ENCODE peak calls at places on chromosome 15, in nine cellular contexts. L is nucleus accumbens; V is central memory CD4-positive, alpha-beta T cell; I is NCI-H2029 treated with DMSO at 0.1 percent for 48 hours; U is DMS153; G is midbrain; C is esophagus squamous epithelium; D is activated T-helper 1 cell treated with Interleukin-2 at 50 U/mL for 16 hours; P is T-helper 1 cell. S is an unnamed sample.

GRCh38 chr15:57146394-57147140 is 228.1 kb downstream of the TCF12 start:
- DNase-seq in U (peak), V (no peak), G (peak), I (peak), P (no peak), D (no peak), L (no peak), C (no peak), S (no peak)

GRCh38 chr15:71564217-71564616 is 246.1 kb upstream of the NR2E3 start:
- DNase-seq in G (no peak), V (no peak), I (no peak), L (no peak), C (no peak), U (no peak), P (no peak), D (no peak), S (no peak)

GRCh38 chr15:62665449-62665848 is 377.1 kb upstream of the TPM1 start:
- DNase-seq in V (no peak), D (no peak), G (no peak), L (no peak), I (no peak), C (no peak), P (no peak), U (no peak), S (no peak)

GRCh38 chr15:67548532-67548852 is 6.0 kb downstream of the MAP2K5 start:
- DNase-seq in V (no peak), D (no peak), L (no peak), I (no peak), G (no peak), C (no peak), P (no peak), U (no peak), S (peak)

GRCh38 chr15:82919231-82919886 is 33.2 kb downstream of the HOMER2 start:
- DNase-seq in D (no peak), V (no peak), C (no peak), L (no peak), I (peak), P (no peak), G (no peak), U (peak), S (no peak)

GRCh38 chr15:69501456-69501855 is 48.8 kb downstream of the RPLP1 start:
- DNase-seq in V (no peak), C (no peak), L (no peak), U (no peak), P (no peak), D (no peak), I (no peak), G (no peak), S (no peak)

GRCh38 chr15:89136818-89137772 is 48.8 kb downstream of the ABHD2 start:
- DNase-seq in C (no peak), P (no peak), L (no peak), I (no peak), U (no peak), D (no peak), V (no peak), G (no peak), S (no peak)

GRCh38 chr15:57227181-57227580 is 149.1 kb upstream of the CGNL1 start:
- DNase-seq in D (no peak), U (no peak), L (no peak), V (no peak), I (no peak), P (no peak), G (no peak), C (no peak), S (no peak)

GRCh38 chr15:68415061-68415460 is 16.9 kb downstream of the ITGA11 start:
- DNase-seq in L (no peak), U (no peak), I (no peak), C (no peak), P (no peak), D (no peak), V (no peak), G (no peak), S (no peak)